ENCODE peak calls at places on chromosomes 7 and 10, in eight cellular contexts. L, J, Y, T, S, K, R and E are unnamed samples.

GRCh38 chr7:148906707-148907498 is 22.8 kb upstream of the EZH2 start:
- DNase-seq in R (no peak), K (no peak), Y (no peak), S (no peak), L (no peak), T (no peak), J (no peak), E (no peak)

GRCh38 chr10:129329375-129330040 is 137.5 kb upstream of the MGMT start:
- DNase-seq in T (no peak), R (no peak), J (no peak), L (no peak), K (no peak), Y (no peak), S (no peak), E (no peak)

GRCh38 chr7:140159487-140159886 is 17.3 kb downstream of the KDM7A start:
- DNase-seq in Y (peak), L (no peak), K (no peak), S (no peak), J (no peak), R (no peak), T (no peak), E (no peak)

GRCh38 chr7:134766779-134767566 is 12.5 kb upstream of the CALD1 start:
- DNase-seq in T (no peak), K (no peak), J (no peak), L (no peak), Y (peak), S (peak), R (no peak), E (peak)

GRCh38 chr10:130062201-130062600 is 48.4 kb downstream of the C10orf143 start:
- DNase-seq in R (no peak), S (no peak), K (no peak), T (no peak), Y (no peak), J (no peak), L (no peak), E (no peak)

GRCh38 chr10:36187382-36188042 is 545.4 kb upstream of the FZD8 start:
- DNase-seq in L (no peak), Y (no peak), J (no peak), T (no peak), K (no peak), R (peak), S (no peak), E (no peak)

GRCh38 chr7:42292991-42293521 is 56.0 kb upstream of the GLI3 start:
- DNase-seq in L (no peak), Y (no peak), J (no peak), T (no peak), R (no peak), S (no peak), K (no peak), E (no peak)

GRCh38 chr10:70528726-70529362 is 50.3 kb downstream of the PALD1 start:
- DNase-seq in R (no peak), T (no peak), K (peak), J (no peak), S (no peak), L (no peak), Y (peak), E (no peak)

GRCh38 chr10:55400075-55400474 is 599.0 kb upstream of the PCDH15 start:
- DNase-seq in L (no peak), J (no peak), K (no peak), T (no peak), S (no peak), Y (peak), R (no peak), E (no peak)

GRCh38 chr10:19977097-19977521 is 160.9 kb downstream of the PLXDC2 start:
- DNase-seq in K (no peak), Y (no peak), J (no peak), S (no peak), L (no peak), T (no peak), R (no peak), E (no peak)

GRCh38 chr10:19974554-19974953 is 158.3 kb downstream of the PLXDC2 start:
- DNase-seq in T (no peak), L (no peak), J (no peak), S (no peak), K (no peak), R (no peak), Y (no peak), E (no peak)

GRCh38 chr10:19971343-19971742 is 155.1 kb downstream of the PLXDC2 start:
- DNase-seq in R (no peak), J (no peak), Y (no peak), T (no peak), L (no peak), K (no peak), S (no peak), E (no peak)

GRCh38 chr10:19970707-19971106 is 154.5 kb downstream of the PLXDC2 start:
- DNase-seq in R (no peak), T (no peak), Y (no peak), J (no peak), K (no peak), S (no peak), L (no peak), E (no peak)

DNA sequence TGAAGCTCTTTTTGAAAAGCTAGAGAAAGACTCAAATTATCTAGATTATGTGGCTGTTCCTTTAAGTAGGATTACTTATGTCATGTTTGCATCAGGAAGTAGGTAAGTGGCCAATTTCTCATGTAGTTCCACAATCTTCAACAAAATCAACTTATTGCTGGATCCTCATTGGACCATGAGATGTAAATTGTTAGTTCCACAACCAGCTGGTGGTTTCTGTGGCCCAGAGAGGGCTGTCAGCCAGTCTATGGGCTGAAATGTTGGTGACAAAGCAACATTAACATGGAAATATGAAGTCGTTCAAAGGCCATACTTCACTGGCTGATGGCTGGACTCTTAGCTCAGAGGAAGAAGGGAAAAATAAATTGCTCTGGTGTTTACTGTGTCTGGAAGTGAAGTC is 157.9 kb downstream of the PLXDC2 start:
- DNase-seq in J (no peak), K (no peak), R (no peak), T (no peak), Y (no peak), L (no peak), S (no peak), E (no peak)
- TF ChIP-seq CTCF in J (no peak), K (no peak), R (no peak), T (no peak), Y (no peak), L (no peak), S (no peak), E (no peak)

GRCh38 chr7:2321020-2321419 is 6.8 kb upstream of the SNX8 start:
- DNase-seq in T (peak), R (no peak), J (no peak), Y (peak), S (no peak), K (peak), L (no peak), E (no peak)
- TF ChIP-seq CTCF in T (peak), R (no peak), J (no peak), Y (no peak), S (no peak), K (peak), L (no peak), E (no peak)

GRCh38 chr10:93073539-93074136 is at the start of gene CYP26A1:
- DNase-seq in R (no peak), S (no peak), J (peak), K (peak), Y (no peak), T (no peak), L (no peak), E (no peak)

GRCh38 chr10:93072713-93073538 is 767 bp upstream of the CYP26A1 start:
- DNase-seq in R (no peak), S (no peak), K (peak), J (peak), L (no peak), Y (no peak), T (no peak), E (no peak)

GRCh38 chr10:93074597-93075368 is 1.1 kb downstream of the CYP26A1 start:
- DNase-seq in J (peak), T (no peak), S (no peak), K (peak), L (no peak), Y (no peak), R (no peak), E (no peak)

GRCh38 chr10:93075369-93076221 is 1.9 kb downstream of the CYP26A1 start:
- DNase-seq in K (no peak), J (peak), S (no peak), T (no peak), L (no peak), Y (no peak), R (no peak), E (no peak)

DNA sequence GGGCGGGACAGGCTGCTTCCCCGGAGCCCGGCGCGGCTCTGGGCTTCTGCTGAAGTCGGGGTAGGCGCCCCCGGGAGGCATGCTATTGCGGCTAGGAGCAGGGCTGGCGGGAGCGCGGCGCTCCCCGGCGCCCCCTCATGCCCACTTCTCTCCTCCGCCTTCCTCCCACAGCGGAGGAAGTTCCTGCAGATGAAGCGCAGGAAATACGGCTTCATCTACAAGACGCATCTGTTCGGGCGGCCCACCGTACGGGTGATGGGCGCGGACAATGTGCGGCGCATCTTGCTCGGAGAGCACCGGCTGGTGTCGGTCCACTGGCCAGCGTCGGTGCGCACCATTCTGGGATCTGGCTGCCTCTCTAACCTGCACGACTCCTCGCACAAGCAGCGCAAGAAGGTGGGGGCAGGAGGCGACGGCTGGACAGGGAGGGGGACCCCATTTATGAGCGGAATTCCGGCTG is 474 bp downstream of the CYP26A1 start:
- DNase-seq in J (no peak), S (no peak), R (no peak), K (peak), L (peak), Y (no peak), T (no peak), E (no peak)
- TF ChIP-seq CTCF in J (peak), S (no peak), R (no peak), K (peak), L (no peak), Y (no peak), T (peak), E (peak)

GRCh38 chr10:78945838-78946237 is 122.9 kb upstream of the ZMIZ1 start:
- DNase-seq in S (no peak), Y (no peak), L (no peak), K (no peak), T (no peak), R (no peak), J (no peak), E (no peak)

GRCh38 chr10:78947226-78947625 is 121.5 kb upstream of the ZMIZ1 start:
- DNase-seq in R (no peak), L (no peak), S (no peak), K (no peak), Y (no peak), T (no peak), J (no peak), E (no peak)

GRCh38 chr10:78947733-78948132 is 121.0 kb upstream of the ZMIZ1 start:
- DNase-seq in K (no peak), L (no peak), T (no peak), S (no peak), R (no peak), J (no peak), Y (no peak), E (no peak)

GRCh38 chr10:78942006-78942405 is 126.8 kb upstream of the ZMIZ1 start:
- DNase-seq in L (no peak), S (no peak), T (no peak), K (no peak), J (no peak), Y (no peak), R (no peak), E (no peak)

GRCh38 chr10:78944658-78945333 is 124.0 kb upstream of the ZMIZ1 start:
- DNase-seq in Y (peak), J (no peak), S (peak), K (no peak), L (no peak), T (peak), R (peak), E (no peak)
- TF ChIP-seq CTCF in Y (no peak), J (no peak), S (no peak), K (no peak), L (no peak), T (no peak), R (no peak), E (no peak)

GRCh38 chr7:19069842-19070241 is 47.6 kb downstream of the TWIST1 start:
- DNase-seq in Y (peak), T (no peak), L (no peak), K (no peak), J (no peak), S (no peak), R (no peak), E (no peak)
- TF ChIP-seq CTCF in Y (peak), T (no peak), L (no peak), K (peak), J (no peak), S (no peak), R (no peak), E (no peak)

GRCh38 chr10:60141916-60142559 is 235.7 kb upstream of the CCDC6 start:
- DNase-seq in T (no peak), K (no peak), J (no peak), R (no peak), L (no peak), Y (no peak), S (no peak), E (no peak)
- TF ChIP-seq CTCF in T (no peak), K (peak), J (no peak), R (no peak), L (no peak), Y (no peak), S (no peak), E (no peak)

GRCh38 chr7:21526007-21526406 is 16.8 kb upstream of the DNAH11 start:
- DNase-seq in Y (no peak), K (no peak), T (no peak), R (no peak), L (no peak), S (no peak), J (peak), E (no peak)
- TF ChIP-seq CTCF in Y (peak), K (peak), T (peak), R (no peak), L (peak), S (no peak), J (peak), E (peak)

GRCh38 chr7:20346577-20346976 is 15.9 kb downstream of the ITGB8 start:
- DNase-seq in Y (no peak), R (no peak), S (no peak), T (no peak), J (no peak), L (no peak), K (no peak), E (no peak)

GRCh38 chr7:20344396-20344795 is 13.7 kb downstream of the ITGB8 start:
- DNase-seq in S (no peak), K (no peak), L (no peak), R (no peak), J (no peak), Y (no peak), T (no peak), E (no peak)

GRCh38 chr7:20343954-20344353 is 13.3 kb downstream of the ITGB8 start:
- DNase-seq in L (no peak), Y (no peak), T (no peak), J (no peak), K (no peak), R (no peak), S (no peak), E (no peak)

GRCh38 chr7:20340839-20341238 is 10.1 kb downstream of the ITGB8 start:
- DNase-seq in J (no peak), L (no peak), S (no peak), Y (no peak), K (no peak), R (no peak), T (no peak), E (no peak)

DNA sequence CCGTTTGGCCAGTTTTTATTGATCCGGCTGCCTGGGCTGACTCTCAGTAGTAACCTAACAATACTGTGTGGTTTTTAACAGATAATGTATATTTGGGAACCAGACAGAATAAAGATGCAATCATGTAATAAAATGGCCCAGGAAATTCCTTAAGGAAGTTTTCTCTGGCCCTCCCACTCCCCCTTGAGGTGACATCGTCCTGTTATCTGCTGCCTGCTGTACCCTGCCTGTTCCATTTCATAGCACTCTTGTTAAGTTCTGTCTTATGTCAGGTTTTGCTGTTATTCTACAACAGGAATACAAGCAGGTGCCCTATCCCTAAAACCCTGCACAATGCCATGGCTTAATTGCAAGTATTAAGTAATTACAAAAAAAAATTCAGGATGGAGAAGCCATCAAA is 12.5 kb downstream of the ITGB8 start:
- DNase-seq in Y (no peak), S (no peak), L (no peak), T (no peak), J (no peak), R (no peak), K (no peak), E (no peak)
- TF ChIP-seq CTCF in Y (peak), S (no peak), L (no peak), T (peak), J (no peak), R (no peak), K (peak), E (no peak)